ENCODE peak calls at places on chromosomes 5 and 9, in six cellular contexts. O is spleen, R is left lung, T is fibroblast of lung, Z is H1, M is breast epithelium. P is an unnamed sample.

GRCh38 chr5:135993894-135994514 is 34.8 kb upstream of the TGFBI start:
- DNase-seq in O (no peak), R (no peak), T (peak; percentile 78), Z (no peak), M (no peak), P (no peak)

GRCh38 chr9:108671156-108671555 is 184.6 kb downstream of the ACTL7B start:
- DNase-seq in O (no peak), R (no peak), T (peak; percentile 28), Z (no peak), M (no peak), P (no peak)

GRCh38 chr5:147017621-147018020 is 139.1 kb upstream of the PPP2R2B start:
- DNase-seq in O (no peak), R (no peak), T (no peak), Z (no peak), M (no peak), P (no peak)

GRCh38 chr9:78038620-78039300 is 7.1 kb upstream of the GNAQ start:
- DNase-seq in O (no peak), R (no peak), T (no peak), Z (no peak), M (no peak), P (no peak)

GRCh38 chr5:120160120-120160895 is 303.8 kb upstream of the PRR16 start:
- DNase-seq in O (no peak), R (no peak), T (peak; percentile 86), Z (no peak), M (no peak), P (no peak)

GRCh38 chr5:143154495-143155375 is 248.8 kb downstream of the NR3C1 start:
- DNase-seq in O (no peak), R (no peak), T (peak; percentile 53), Z (peak; percentile 5), M (no peak), P (no peak)

GRCh38 chr5:73204302-73204701 is 31.3 kb downstream of the TMEM174 start:
- DNase-seq in O (no peak), R (no peak), T (no peak), Z (no peak), M (no peak), P (no peak)

GRCh38 chr5:135651156-135651555 is 72.4 kb upstream of the CXCL14 start:
- DNase-seq in O (no peak), R (no peak), T (no peak), Z (no peak), M (no peak), P (no peak)

GRCh38 chr5:137611926-137612435 is 112.9 kb upstream of the SPOCK1 start:
- DNase-seq in O (no peak), R (no peak), T (no peak), Z (no peak), M (no peak), P (no peak)

GRCh38 chr9:134328341-134328840 is 2.1 kb downstream of the RXRA start:
- DNase-seq in O (no peak), R (no peak), T (peak; percentile 40), Z (no peak), M (no peak), P (no peak)

GRCh38 chr9:20022410-20022809 is 233.6 kb upstream of the SLC24A2 start:
- DNase-seq in O (no peak), R (no peak), T (peak; percentile 57), Z (no peak), M (no peak), P (no peak)

GRCh38 chr5:90558344-90559192 is at the start of gene ADGRV1:
- DNase-seq in O (peak; percentile 65), R (peak; percentile 87), T (peak; percentile 50), Z (peak; percentile 97), M (peak; percentile 87), P (no peak)

GRCh38 chr5:54171645-54172384 is 138.6 kb downstream of the ARL15 start:
- DNase-seq in O (no peak), R (peak; percentile 45), T (peak; percentile 44), Z (no peak), M (no peak), P (no peak)

GRCh38 chr9:129287595-129288305 is 109.7 kb upstream of the IER5L start:
- DNase-seq in O (peak; percentile 67), R (peak; percentile 26), T (no peak), Z (no peak), M (peak; percentile 35), P (no peak)

GRCh38 chr5:61319388-61320146 is 12.5 kb upstream of the ZSWIM6 start:
- DNase-seq in O (no peak), R (no peak), T (no peak), Z (no peak), M (no peak), P (no peak)

GRCh38 chr5:159735749-159736660 is 180.3 kb upstream of the ADRA1B start:
- DNase-seq in O (no peak), R (no peak), T (peak; percentile 43), Z (no peak), M (no peak), P (no peak)

GRCh38 chr9:136865768-136866103 is 372 bp downstream of the EDF1 start:
- DNase-seq in O (no peak), R (peak; percentile 47), T (no peak), Z (no peak), M (peak; percentile 52), P (no peak)

GRCh38 chr9:74526215-74526614 is 29.1 kb downstream of the RORB start:
- DNase-seq in O (no peak), R (no peak), T (no peak), Z (no peak), M (no peak), P (no peak)

GRCh38 chr5:87393331-87393730 is 19.4 kb downstream of the CCNH start:
- DNase-seq in O (no peak), R (no peak), T (peak; percentile 89), Z (no peak), M (no peak), P (no peak)

GRCh38 chr5:74424162-74424868 is 216.2 kb downstream of the ENC1 start:
- DNase-seq in O (no peak), R (no peak), T (peak; percentile 45), Z (no peak), M (no peak), P (no peak)

GRCh38 chr9:133881671-133882381 is 110.3 kb downstream of the VAV2 start:
- DNase-seq in O (no peak), R (no peak), T (no peak), Z (no peak), M (no peak), P (no peak)

GRCh38 chr5:166117062-166117743 is 2174.2 kb upstream of the WWC1 start:
- DNase-seq in O (no peak), R (no peak), T (no peak), Z (no peak), M (no peak), P (no peak)
- H3K9me3 ChIP-seq in O (no peaks in the 10 kb centered on the region), R (no peaks in the 10 kb centered on the region), T (no peaks in the 10 kb centered on the region), Z (no peaks in the 10 kb centered on the region), M (no peaks in the 10 kb centered on the region), P (no peaks in the 10 kb centered on the region)

GRCh38 chr9:100058699-100059579 is 39.9 kb downstream of the ERP44 start:
- DNase-seq in O (no peak), R (no peak), T (no peak), Z (no peak), M (no peak), P (no peak)

GRCh38 chr9:100063185-100063584 is 35.6 kb downstream of the ERP44 start:
- DNase-seq in O (no peak), R (no peak), T (peak; percentile 18), Z (no peak), M (no peak), P (no peak)

GRCh38 chr9:100052375-100052774 is 46.4 kb downstream of the ERP44 start:
- DNase-seq in O (no peak), R (no peak), T (no peak), Z (no peak), M (no peak), P (no peak)

GRCh38 chr9:100057624-100058023 is 41.2 kb downstream of the ERP44 start:
- DNase-seq in O (no peak), R (no peak), T (no peak), Z (no peak), M (no peak), P (no peak)
- H3K9me3 ChIP-seq in O (no peaks in the 10 kb centered on the region), R (no peaks in the 10 kb centered on the region), T (no peaks in the 10 kb centered on the region), Z (no peaks in the 10 kb centered on the region), M (no peaks in the 10 kb centered on the region), P (no peaks in the 10 kb centered on the region)

DNA sequence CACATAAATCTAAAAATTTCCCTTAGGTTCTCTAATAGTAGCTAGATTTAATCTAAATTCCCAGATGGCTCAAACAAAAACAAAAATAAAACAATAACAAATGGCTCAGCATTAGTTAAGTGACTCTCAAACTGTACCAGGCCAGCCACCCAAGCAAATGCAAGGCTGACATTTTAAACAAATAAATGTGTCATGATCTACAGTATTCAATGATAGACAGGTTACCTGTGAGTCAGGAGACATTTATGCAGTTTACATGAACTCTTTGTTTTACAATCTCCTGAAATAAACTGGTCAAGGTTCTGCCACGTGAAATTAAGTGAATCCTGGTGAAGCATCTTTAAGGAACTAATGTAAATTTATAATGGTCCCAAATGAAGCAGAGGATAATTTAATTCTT is 580.2 kb upstream of the PTPRD start:
- DNase-seq in O (no peak), R (no peak), T (no peak), Z (no peak), M (no peak), P (no peak)
- H3K9me3 ChIP-seq in O (peaks cover 16% of the 10 kb centered on the region), R (peaks cover 15% of the 10 kb centered on the region), T (no peaks in the 10 kb centered on the region), Z (peaks cover 18% of the 10 kb centered on the region), M (peaks cover 12% of the 10 kb centered on the region), P (no peaks in the 10 kb centered on the region)

GRCh38 chr9:123846966-123847365 is 83.0 kb downstream of the DENND1A start:
- DNase-seq in O (no peak), R (no peak), T (no peak), Z (no peak), M (no peak), P (no peak)

GRCh38 chr9:123843703-123844102 is 86.2 kb downstream of the DENND1A start:
- DNase-seq in O (no peak), R (no peak), T (no peak), Z (no peak), M (no peak), P (no peak)

GRCh38 chr9:123851851-123852250 is 78.1 kb downstream of the DENND1A start:
- DNase-seq in O (no peak), R (no peak), T (no peak), Z (no peak), M (no peak), P (no peak)

GRCh38 chr9:123848447-123849085 is 81.4 kb downstream of the DENND1A start:
- DNase-seq in O (no peak), R (no peak), T (no peak), Z (no peak), M (no peak), P (no peak)
- H3K9me3 ChIP-seq in O (peaks cover 57% of the 10 kb centered on the region), R (peaks cover 44% of the 10 kb centered on the region), T (no peaks in the 10 kb centered on the region), Z (peaks cover 9% of the 10 kb centered on the region), M (peaks cover 36% of the 10 kb centered on the region), P (no peaks in the 10 kb centered on the region)

GRCh38 chr5:124735169-124735858 is 11.1 kb downstream of the ZNF608 start:
- DNase-seq in O (no peak), R (no peak), T (peak; percentile 82), Z (no peak), M (no peak), P (no peak)
- H3K9me3 ChIP-seq in O (no peaks in the 10 kb centered on the region), R (no peaks in the 10 kb centered on the region), T (no peaks in the 10 kb centered on the region), Z (no peaks in the 10 kb centered on the region), M (no peaks in the 10 kb centered on the region), P (no peaks in the 10 kb centered on the region)